ENCODE peak calls at places on chromosome X, in five cellular contexts. E is GM04503; X is lower leg skin; M is CD8-positive, alpha-beta T cell; G is NCI-H1694 treated with DMSO at 0.1 percent for 48 hours. Q is an unnamed sample.

GRCh38 chrX:69263421-69263820 is 98.2 kb upstream of the PJA1 start:
- DNase-seq in E (no peak), M (no peak), G (no peak), X (peak; percentile 23), Q (no peak)

GRCh38 chrX:144275403-144275802 is 391.5 kb downstream of the UBE2NL start:
- DNase-seq in M (no peak), E (no peak), X (no peak), G (no peak), Q (no peak)

GRCh38 chrX:22760513-22761057 is 239.2 kb upstream of the DDX53 start:
- DNase-seq in X (no peak), E (no peak), M (no peak), G (no peak), Q (no peak)

GRCh38 chrX:45385767-45386166 is 185.1 kb upstream of the DIPK2B start:
- DNase-seq in E (peak; percentile 23), G (no peak), X (no peak), M (no peak), Q (peak; percentile 14)

GRCh38 chrX:12721042-12721441 is 70.2 kb upstream of the PRPS2 start:
- DNase-seq in G (no peak), M (no peak), X (no peak), E (no peak), Q (no peak)

GRCh38 chrX:71103110-71103983 is 3.2 kb downstream of the CXorf65 start:
- DNase-seq in M (peak; percentile 64), E (no peak), X (no peak), G (no peak), Q (no peak)

GRCh38 chrX:72060196-72060974 is 71.3 kb downstream of the RTL5 start:
- DNase-seq in X (no peak), E (no peak), G (no peak), M (no peak), Q (no peak)

GRCh38 chrX:2628751-2629315 is 62.3 kb upstream of the CD99 start:
- DNase-seq in G (no peak), X (no peak), M (no peak), E (no peak), Q (no peak)

GRCh38 chrX:153920546-153920945 is 5.5 kb downstream of the ARHGAP4 start:
- DNase-seq in G (no peak), E (no peak), M (no peak), X (no peak), Q (no peak)

GRCh38 chrX:65643046-65643785 is 24.2 kb upstream of the MSN start:
- DNase-seq in G (no peak), E (no peak), M (no peak), X (no peak), Q (peak; percentile 63)

GRCh38 chrX:30023451-30023850 is 191.9 kb upstream of the MAGEB2 start:
- DNase-seq in G (no peak), M (no peak), X (no peak), E (no peak), Q (peak; percentile 48)

GRCh38 chrX:148500428-148501120 is at the start of gene AFF2:
- DNase-seq in M (peak; percentile 16), G (no peak), X (no peak), E (no peak), Q (peak; percentile 24)

GRCh38 chrX:87468941-87469340 is 48.7 kb upstream of the KLHL4 start:
- DNase-seq in M (no peak), X (no peak), G (no peak), E (no peak), Q (no peak)

GRCh38 chrX:5646818-5647217 is 581.8 kb downstream of the NLGN4X start:
- DNase-seq in G (no peak), E (no peak), X (no peak), M (no peak), Q (no peak)

GRCh38 chrX:133985164-133986007 is at the start of gene GPC3:
- DNase-seq in M (peak; percentile 24), E (no peak), X (no peak), G (peak; percentile 67), Q (peak; percentile 33)

GRCh38 chrX:101550825-101551767 is 749 bp downstream of the ARMCX1 start:
- DNase-seq in X (peak; percentile 87), E (no peak), G (no peak), M (no peak), Q (peak; percentile 37)

GRCh38 chrX:121902463-121902862 is 855.1 kb downstream of the GLUD2 start:
- DNase-seq in X (no peak), M (no peak), E (no peak), G (no peak), Q (no peak)

GRCh38 chrX:81280148-81280547 is 78.2 kb downstream of the SH3BGRL start:
- DNase-seq in G (no peak), M (no peak), E (no peak), X (no peak), Q (no peak)

GRCh38 chrX:34770511-34770910 is 113.4 kb upstream of the TMEM47 start:
- DNase-seq in G (no peak), M (no peak), E (no peak), X (no peak), Q (no peak)

GRCh38 chrX:69369999-69370398 is 134.1 kb upstream of the NALF2 start:
- DNase-seq in X (no peak), M (no peak), G (no peak), E (no peak), Q (no peak)

GRCh38 chrX:147912093-147912801 is 528 bp downstream of the FMR1 start:
- DNase-seq in E (no peak), X (peak; percentile 85), G (no peak), M (peak; percentile 34), Q (peak; percentile 46)

GRCh38 chrX:68354869-68355628 is 78.2 kb downstream of the OPHN1 start:
- DNase-seq in G (no peak), X (no peak), E (no peak), M (no peak), Q (no peak)

GRCh38 chrX:22081475-22082092 is 49.5 kb downstream of the PHEX start:
- DNase-seq in G (peak; percentile 13), M (peak; percentile 44), E (no peak), X (no peak), Q (peak; percentile 39)

GRCh38 chrX:16770970-16771482 is 15.2 kb upstream of the TXLNG start:
- DNase-seq in X (no peak), E (no peak), G (no peak), M (no peak), Q (no peak)

GRCh38 chrX:68936608-68937007 is 107.8 kb downstream of the EFNB1 start:
- DNase-seq in M (no peak), X (peak; percentile 62), E (peak; percentile 71), G (no peak), Q (peak; percentile 81)

GRCh38 chrX:140664939-140665338 is 44.6 kb upstream of the LINC00632 start:
- DNase-seq in E (peak; percentile 1), X (no peak), G (peak; percentile 6), M (no peak), Q (peak; percentile 26)

GRCh38 chrX:12686324-12686723 is 104.9 kb upstream of the PRPS2 start:
- DNase-seq in M (no peak), G (no peak), E (no peak), X (no peak), Q (no peak)

GRCh38 chrX:80139564-80139963 is 125.0 kb downstream of the TBX22 start:
- DNase-seq in E (no peak), M (no peak), G (no peak), X (no peak), Q (no peak)

GRCh38 chrX:19875051-19875432 is 12.4 kb downstream of the SH3KBP1 start:
- DNase-seq in G (no peak), M (no peak), E (no peak), X (no peak), Q (no peak)

GRCh38 chrX:113699939-113700338 is 859.3 kb upstream of the AMOT start:
- DNase-seq in M (no peak), X (no peak), G (no peak), E (no peak), Q (no peak)

GRCh38 chrX:76148011-76148665 is 24.7 kb upstream of the PBDC1 start:
- DNase-seq in M (no peak), E (no peak), X (no peak), G (no peak), Q (peak; percentile 52)

GRCh38 chrX:56800801-56801200 is 71.8 kb downstream of the NBDY start:
- DNase-seq in X (no peak), M (peak; percentile 42), E (no peak), G (no peak), Q (no peak)

GRCh38 chrX:78595901-78596502 is 63.1 kb downstream of the RTL3 start:
- DNase-seq in X (no peak), M (no peak), E (no peak), G (no peak), Q (no peak)